ENCODE peak calls at places on chromosomes 6 and 20, in six cellular contexts. F, Q, C, A, E and Y are unnamed samples.

GRCh38 chr6:43973351-43973750 is 153.9 kb downstream of the MRPL14 start:
- DNase-seq in F (no peak), Q (no peak), C (no peak), A (no peak), E (peak; percentile 50), Y (no peak)

GRCh38 chr6:7671076-7671475 is 54.8 kb upstream of the BMP6 start:
- DNase-seq in F (no peak), Q (no peak), C (peak; percentile 42), A (no peak), E (peak; percentile 69), Y (no peak)

GRCh38 chr6:151063339-151063738 is 176.4 kb upstream of the AKAP12 start:
- DNase-seq in F (no peak), Q (no peak), C (no peak), A (no peak), E (peak; percentile 65), Y (no peak)

GRCh38 chr6:162343902-162344226 is 383.7 kb downstream of the PRKN start:
- DNase-seq in F (no peak), Q (no peak), C (no peak), A (no peak), E (peak; percentile 32), Y (no peak)

GRCh38 chr6:35065870-35066269 is 75.3 kb downstream of the TCP11 start:
- DNase-seq in F (no peak), Q (no peak), C (no peak), A (no peak), E (no peak), Y (no peak)

GRCh38 chr6:169382735-169383134 is 129.1 kb upstream of the THBS2 start:
- DNase-seq in F (no peak), Q (no peak), C (no peak), A (no peak), E (no peak), Y (no peak)

GRCh38 chr6:66848244-66848953 is 1141.4 kb upstream of the EYS start:
- DNase-seq in F (no peak), Q (no peak), C (no peak), A (no peak), E (no peak), Y (no peak)

GRCh38 chr6:116931456-116931855 is 54.4 kb downstream of the RFX6 start:
- DNase-seq in F (no peak), Q (no peak), C (no peak), A (no peak), E (no peak), Y (no peak)

GRCh38 chr6:28598757-28599686 is 73.3 kb downstream of the GPX5 start:
- DNase-seq in F (no peak), Q (no peak), C (no peak), A (no peak), E (no peak), Y (no peak)

GRCh38 chr6:83853968-83854501 is 875 bp downstream of the RIPPLY2 start:
- DNase-seq in F (no peak), Q (no peak), C (no peak), A (peak; percentile 72), E (no peak), Y (no peak)

GRCh38 chr6:137452331-137452894 is 41.8 kb downstream of the OLIG3 start:
- DNase-seq in F (no peak), Q (no peak), C (peak; percentile 14), A (no peak), E (no peak), Y (no peak)

GRCh38 chr6:142696689-142697088 is 248.3 kb downstream of the HIVEP2 start:
- DNase-seq in F (no peak), Q (no peak), C (no peak), A (no peak), E (peak; percentile 35), Y (no peak)

GRCh38 chr6:52881996-52882841 is 27.3 kb downstream of the GSTA3 start:
- DNase-seq in F (peak; percentile 41), Q (peak; percentile 8), C (peak; percentile 14), A (peak; percentile 85), E (peak; percentile 70), Y (no peak)

GRCh38 chr6:163892814-163893561 is 478.5 kb downstream of the QKI start:
- DNase-seq in F (no peak), Q (no peak), C (no peak), A (no peak), E (no peak), Y (no peak)

GRCh38 chr6:147381734-147382133 is 126.8 kb upstream of the SAMD5 start:
- DNase-seq in F (no peak), Q (no peak), C (peak; percentile 29), A (no peak), E (no peak), Y (no peak)

GRCh38 chr20:63736893-63737689 is 627 bp downstream of the LIME1 start:
- DNase-seq in F (no peak), Q (no peak), C (no peak), A (no peak), E (no peak), Y (no peak)

DNA sequence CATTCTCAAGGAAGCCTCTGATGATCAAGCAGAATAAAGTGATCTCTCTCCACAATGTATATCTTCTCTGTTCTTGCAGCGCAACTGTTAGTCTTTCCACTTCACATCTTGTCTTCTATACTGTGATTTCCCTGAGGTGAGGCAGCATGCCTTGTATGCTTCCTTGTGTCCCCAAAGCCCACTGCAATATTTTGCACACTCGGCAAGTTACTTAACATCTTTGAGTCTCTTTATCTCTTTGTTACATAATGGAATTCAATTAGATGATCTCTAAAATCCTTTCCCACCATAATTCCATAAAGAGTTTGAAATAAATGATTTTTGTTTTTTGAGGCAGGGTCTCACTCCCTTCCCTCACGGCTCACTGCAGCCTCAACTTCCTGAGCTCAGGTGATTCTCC is 40.4 kb upstream of the ALDH8A1 start:
- DNase-seq in F (no peak), Q (no peak), C (no peak), A (no peak), E (no peak), Y (no peak)
- TF ChIP-seq CTCF in F (no peak), Q (no peak), C (no peak), A (no peak), E (no peak), Y (no peak)

DNA sequence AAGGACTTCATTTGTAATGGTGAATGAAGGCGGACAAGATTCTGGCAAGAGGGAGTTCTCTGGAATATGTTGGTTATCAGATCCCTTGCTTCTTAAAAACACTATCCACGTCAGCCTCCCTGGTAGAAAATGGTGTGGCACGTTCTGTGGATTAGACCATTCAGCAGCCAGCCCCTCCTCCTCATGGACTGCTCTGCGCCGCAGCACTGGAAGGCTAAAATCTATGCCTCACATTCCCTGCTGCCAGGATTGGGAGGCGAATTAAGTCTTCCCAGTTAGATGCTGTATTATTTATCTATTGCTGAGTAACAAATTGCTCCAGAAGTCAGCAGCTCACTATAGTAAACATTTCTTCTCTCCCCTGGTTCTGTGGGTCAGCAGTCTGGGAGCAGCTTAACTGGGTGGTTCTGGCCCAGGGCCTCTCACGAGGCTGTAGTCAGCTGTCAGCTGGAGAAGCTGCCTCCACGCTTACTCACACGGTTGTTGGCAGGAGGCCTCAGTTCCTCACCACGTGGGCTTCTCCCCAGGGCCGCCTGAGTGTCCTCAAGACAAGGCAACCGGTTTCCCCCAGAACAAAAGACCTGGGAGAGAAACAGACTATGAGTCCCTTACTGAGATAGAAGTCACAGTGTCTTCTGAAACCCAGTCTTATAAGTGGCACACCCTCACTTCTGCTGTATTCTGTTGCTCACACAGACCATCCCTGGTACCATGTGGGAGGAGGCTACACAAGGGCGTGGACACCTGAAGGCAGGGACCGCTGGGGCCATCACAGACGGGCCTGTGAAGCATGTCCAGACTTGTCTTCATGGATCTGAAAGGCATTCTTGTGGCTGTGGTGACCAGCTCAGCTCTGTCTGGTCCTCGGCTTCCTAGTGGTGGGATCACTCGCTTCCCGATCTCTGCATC is 101.0 kb downstream of the NRN1 start:
- DNase-seq in F (peak; percentile 61), Q (peak; percentile 60), C (peak; percentile 81), A (no peak), E (peak; percentile 84), Y (no peak)
- H3K4me3 ChIP-seq in F (no peak overlapping the region), Q (peak overlapping the region; percentile 40), C (no peak overlapping the region), A (no peak overlapping the region), E (no peak overlapping the region), Y (no peak overlapping the region)

DNA sequence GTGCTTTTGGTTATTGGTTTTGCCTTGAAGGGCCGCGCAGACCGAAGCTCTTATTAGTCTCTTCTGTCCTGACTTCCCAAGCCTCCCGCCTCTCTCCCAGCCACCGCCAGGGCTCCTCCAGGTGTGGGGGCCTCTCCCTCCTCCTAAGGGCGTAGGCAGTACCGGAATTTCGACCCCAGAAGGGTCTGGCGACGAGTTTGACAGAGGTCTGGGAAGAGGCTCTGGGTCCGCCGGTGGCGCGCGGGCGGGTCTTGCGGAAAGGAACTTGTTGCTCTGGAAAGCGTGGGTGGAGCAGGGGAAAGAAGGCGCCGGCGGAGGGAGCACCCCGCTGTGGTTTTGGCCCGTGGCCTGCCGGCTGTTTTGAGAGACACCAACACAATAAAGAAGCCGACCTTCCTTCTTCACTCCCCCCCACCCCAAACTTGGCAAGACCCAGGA is 1.8 kb downstream of the PCSK2 start:
- DNase-seq in F (peak; percentile 61), Q (no peak), C (no peak), A (peak; percentile 67), E (no peak), Y (no peak)
- H3K27me3 ChIP-seq in F (peaks cover 5% of the 10 kb centered on the region), Q (no peaks in the 10 kb centered on the region), C (peaks cover 19% of the 10 kb centered on the region), A (peaks cover 62% of the 10 kb centered on the region), E (peaks cover 33% of the 10 kb centered on the region), Y (peaks cover 40% of the 10 kb centered on the region)

DNA sequence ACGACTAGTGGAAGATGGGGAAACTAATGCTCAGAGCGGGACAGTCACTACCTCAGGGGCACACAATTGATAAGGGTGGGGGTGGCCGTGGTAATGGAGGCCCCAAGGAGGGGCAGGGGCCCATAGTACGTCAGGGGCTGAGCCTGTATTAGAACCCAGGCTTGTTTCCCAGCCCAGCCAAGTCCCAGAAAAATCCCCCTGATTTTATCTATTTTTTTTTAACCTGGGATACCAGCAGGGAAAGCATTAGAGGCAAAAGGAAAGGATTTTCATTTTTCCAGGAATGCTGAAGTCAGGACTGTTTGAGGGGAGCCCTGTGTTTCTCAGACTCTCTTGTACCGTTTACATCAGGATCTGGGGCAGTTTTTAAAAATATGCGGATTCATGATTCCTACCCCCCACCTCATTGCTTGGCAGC is 382 bp downstream of the MYH7B start:
- DNase-seq in F (no peak), Q (no peak), C (no peak), A (no peak), E (no peak), Y (no peak)
- TF ChIP-seq CTCF in F (peak; percentile 32), Q (no peak), C (no peak), A (no peak), E (no peak), Y (no peak)

GRCh38 chr20:48825551-48825885 is 2.3 kb downstream of the PREX1 start:
- DNase-seq in F (no peak), Q (no peak), C (no peak), A (no peak), E (no peak), Y (no peak)

GRCh38 chr20:48826883-48827771 is 672 bp downstream of the PREX1 start:
- DNase-seq in F (peak; percentile 35), Q (no peak), C (no peak), A (peak; percentile 71), E (no peak), Y (no peak)

GRCh38 chr20:48823960-48824497 is 3.8 kb downstream of the PREX1 start:
- DNase-seq in F (no peak), Q (no peak), C (peak; percentile 46), A (no peak), E (peak; percentile 90), Y (peak; percentile 43)

GRCh38 chr20:48824830-48825550 is 2.8 kb downstream of the PREX1 start:
- DNase-seq in F (no peak), Q (no peak), C (no peak), A (no peak), E (no peak), Y (no peak)

DNA sequence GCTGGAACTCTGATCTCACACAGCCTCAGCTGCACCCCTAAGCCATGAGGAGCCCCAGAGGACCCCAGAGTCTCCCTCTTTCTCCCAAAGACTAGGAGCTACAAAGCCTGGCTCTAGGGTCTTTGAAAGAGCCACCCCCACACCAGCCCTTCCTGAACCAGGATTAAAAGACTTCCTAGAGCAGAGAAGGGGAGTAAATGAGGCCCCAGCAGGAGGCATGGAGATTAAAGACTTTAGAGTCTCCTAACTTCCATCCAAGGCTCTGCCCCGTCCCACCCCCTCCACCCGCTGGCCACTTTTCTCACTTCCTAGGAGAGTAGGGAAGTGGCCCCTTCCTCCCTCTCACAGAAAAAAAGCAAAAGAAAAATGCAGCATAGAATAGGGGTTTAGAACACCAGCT is 1.7 kb downstream of the PREX1 start:
- DNase-seq in F (no peak), Q (no peak), C (no peak), A (peak; percentile 82), E (no peak), Y (no peak)
- H3K4me3 ChIP-seq in F (peak overlapping the region; percentile 92), Q (peak overlapping the region; percentile 90), C (no peak overlapping the region), A (peak overlapping the region; percentile 80), E (no peak overlapping the region), Y (no peak overlapping the region)